ENCODE peak calls at places on chromosomes 6 and 20, in seven cellular contexts. One of them, this sample, is unnamed.

GRCh38 chr6:4134841-4135664 is at the start of gene ECI2:
- DNase-seq in PC-3: peak; percentile 48
- DNase-seq in GM23248: peak; percentile 78
- DNase-seq in GM23338: peak; percentile 83
- DNase-seq in hepatocyte: peak; percentile 76
- DNase-seq in HCT116: no peak
- DNase-seq in neural progenitor cell: peak; percentile 92
- DNase-seq in this sample: peak; percentile 65

GRCh38 chr6:130215526-130215925 is 7.2 kb downstream of the SAMD3 start:
- DNase-seq in GM23248: no peak
- DNase-seq in PC-3: no peak
- DNase-seq in HCT116: no peak
- DNase-seq in GM23338: peak; percentile 42
- DNase-seq in hepatocyte: no peak
- DNase-seq in neural progenitor cell: no peak
- DNase-seq in this sample: no peak

GRCh38 chr20:8399963-8400362 is 267.9 kb downstream of the PLCB1 start:
- DNase-seq in HCT116: no peak
- DNase-seq in GM23338: no peak
- DNase-seq in PC-3: no peak
- DNase-seq in hepatocyte: no peak
- DNase-seq in GM23248: no peak
- DNase-seq in neural progenitor cell: no peak
- DNase-seq in this sample: peak; percentile 93

GRCh38 chr20:8924539-8924938 is 144.3 kb upstream of the PLCB4 start:
- DNase-seq in GM23338: no peak
- DNase-seq in hepatocyte: no peak
- DNase-seq in PC-3: no peak
- DNase-seq in GM23248: no peak
- DNase-seq in neural progenitor cell: no peak
- DNase-seq in HCT116: no peak
- DNase-seq in this sample: no peak

GRCh38 chr6:159097256-159097655 is 52.5 kb upstream of the TAGAP start:
- DNase-seq in GM23248: no peak
- DNase-seq in PC-3: no peak
- DNase-seq in GM23338: no peak
- DNase-seq in HCT116: no peak
- DNase-seq in hepatocyte: no peak
- DNase-seq in neural progenitor cell: no peak
- DNase-seq in this sample: no peak

GRCh38 chr6:149075616-149076354 is 241.7 kb upstream of the TAB2 start:
- DNase-seq in PC-3: peak; percentile 77
- DNase-seq in GM23248: peak; percentile 25
- DNase-seq in GM23338: no peak
- DNase-seq in neural progenitor cell: no peak
- DNase-seq in hepatocyte: no peak
- DNase-seq in HCT116: no peak
- DNase-seq in this sample: no peak

GRCh38 chr6:35370799-35371493 is 28.6 kb downstream of the PPARD start:
- DNase-seq in HCT116: no peak
- DNase-seq in neural progenitor cell: no peak
- DNase-seq in hepatocyte: no peak
- DNase-seq in GM23338: no peak
- DNase-seq in PC-3: no peak
- DNase-seq in GM23248: peak; percentile 88
- DNase-seq in this sample: peak; percentile 50

GRCh38 chr20:64055893-64056638 is 6.6 kb upstream of the SOX18 start:
- DNase-seq in PC-3: peak; percentile 10
- DNase-seq in GM23248: no peak
- DNase-seq in HCT116: no peak
- DNase-seq in GM23338: peak; percentile 26
- DNase-seq in neural progenitor cell: peak; percentile 26
- DNase-seq in hepatocyte: peak; percentile 60
- DNase-seq in this sample: no peak

GRCh38 chr20:38315290-38315966 is 11.5 kb downstream of the BPI start:
- DNase-seq in HCT116: no peak
- DNase-seq in neural progenitor cell: peak; percentile 16
- DNase-seq in GM23248: peak; percentile 36
- DNase-seq in GM23338: no peak
- DNase-seq in PC-3: peak; percentile 19
- DNase-seq in hepatocyte: no peak
- DNase-seq in this sample: no peak

GRCh38 chr6:31764239-31764638 is 1.8 kb downstream of the SAPCD1 start:
- DNase-seq in GM23338: no peak
- DNase-seq in HCT116: no peak
- DNase-seq in neural progenitor cell: no peak
- DNase-seq in GM23248: no peak
- DNase-seq in hepatocyte: no peak
- DNase-seq in PC-3: no peak
- DNase-seq in this sample: no peak

GRCh38 chr20:62799036-62799435 is 2.8 kb downstream of the MRGBP start:
- DNase-seq in PC-3: no peak
- DNase-seq in hepatocyte: no peak
- DNase-seq in GM23338: no peak
- DNase-seq in GM23248: no peak
- DNase-seq in HCT116: no peak
- DNase-seq in neural progenitor cell: no peak
- DNase-seq in this sample: no peak

GRCh38 chr6:123489589-123489988 is 147.2 kb downstream of the TRDN start:
- DNase-seq in PC-3: no peak
- DNase-seq in GM23338: no peak
- DNase-seq in neural progenitor cell: no peak
- DNase-seq in GM23248: no peak
- DNase-seq in hepatocyte: no peak
- DNase-seq in HCT116: no peak
- DNase-seq in this sample: no peak

GRCh38 chr6:110518281-110518623 is 41.8 kb upstream of the SLC22A16 start:
- DNase-seq in GM23248: peak; percentile 61
- DNase-seq in PC-3: peak; percentile 46
- DNase-seq in HCT116: no peak
- DNase-seq in hepatocyte: no peak
- DNase-seq in GM23338: peak; percentile 69
- DNase-seq in neural progenitor cell: peak; percentile 43
- DNase-seq in this sample: no peak

GRCh38 chr6:109336221-109336955 is 45.9 kb downstream of the CD164 start:
- DNase-seq in GM23338: no peak
- DNase-seq in HCT116: peak; percentile 12
- DNase-seq in hepatocyte: no peak
- DNase-seq in neural progenitor cell: no peak
- DNase-seq in GM23248: peak; percentile 47
- DNase-seq in PC-3: peak; percentile 97
- DNase-seq in this sample: no peak

GRCh38 chr6:42129360-42129676 is 13.1 kb downstream of the C6orf132 start:
- DNase-seq in GM23338: no peak
- DNase-seq in HCT116: no peak
- DNase-seq in PC-3: no peak
- DNase-seq in neural progenitor cell: no peak
- DNase-seq in hepatocyte: no peak
- DNase-seq in GM23248: no peak
- DNase-seq in this sample: no peak

GRCh38 chr6:7165002-7165735 is 57.4 kb downstream of the RREB1 start:
- DNase-seq in neural progenitor cell: no peak
- DNase-seq in PC-3: no peak
- DNase-seq in hepatocyte: peak; percentile 60
- DNase-seq in HCT116: no peak
- DNase-seq in GM23248: no peak
- DNase-seq in GM23338: no peak
- DNase-seq in this sample: no peak

GRCh38 chr6:7164536-7165001 is 56.8 kb downstream of the RREB1 start:
- DNase-seq in neural progenitor cell: no peak
- DNase-seq in PC-3: no peak
- DNase-seq in HCT116: no peak
- DNase-seq in GM23248: no peak
- DNase-seq in hepatocyte: no peak
- DNase-seq in GM23338: no peak
- DNase-seq in this sample: no peak

GRCh38 chr6:7166410-7167293 is 58.9 kb downstream of the RREB1 start:
- DNase-seq in GM23338: no peak
- DNase-seq in GM23248: no peak
- DNase-seq in HCT116: no peak
- DNase-seq in neural progenitor cell: no peak
- DNase-seq in PC-3: no peak
- DNase-seq in hepatocyte: no peak
- DNase-seq in this sample: no peak

GRCh38 chr6:7163661-7164071 is 55.9 kb downstream of the RREB1 start:
- DNase-seq in neural progenitor cell: no peak
- DNase-seq in PC-3: no peak
- DNase-seq in hepatocyte: no peak
- DNase-seq in GM23248: no peak
- DNase-seq in GM23338: no peak
- DNase-seq in HCT116: no peak
- DNase-seq in this sample: no peak

GRCh38 chr6:7165736-7166296 is 58.1 kb downstream of the RREB1 start:
- DNase-seq in GM23338: peak; percentile 30
- DNase-seq in neural progenitor cell: peak; percentile 50
- DNase-seq in PC-3: no peak
- DNase-seq in hepatocyte: no peak
- DNase-seq in GM23248: no peak
- DNase-seq in HCT116: no peak
- DNase-seq in this sample: no peak
- H3K4me2 ChIP-seq in GM23338: peak overlapping the region; percentile 42
- H3K4me2 ChIP-seq in neural progenitor cell: peak overlapping the region; percentile 42
- H3K4me2 ChIP-seq in PC-3: no peak overlapping the region
- H3K4me2 ChIP-seq in hepatocyte: peak overlapping the region; percentile 46
- H3K4me2 ChIP-seq in GM23248: no peak overlapping the region
- H3K4me2 ChIP-seq in HCT116: no peak overlapping the region
- H3K4me2 ChIP-seq in this sample: no peak overlapping the region

GRCh38 chr20:31764641-31765305 is 25.7 kb downstream of the TPX2 start:
- DNase-seq in GM23338: no peak
- DNase-seq in PC-3: no peak
- DNase-seq in neural progenitor cell: no peak
- DNase-seq in GM23248: peak; percentile 50
- DNase-seq in hepatocyte: no peak
- DNase-seq in HCT116: no peak
- DNase-seq in this sample: no peak
- TF ChIP-seq EZH2phosphoT487 in GM23338: no peak
- TF ChIP-seq EZH2phosphoT487 in PC-3: no peak
- TF ChIP-seq EZH2phosphoT487 in neural progenitor cell: no peak
- TF ChIP-seq EZH2phosphoT487 in GM23248: no peak
- TF ChIP-seq EZH2phosphoT487 in hepatocyte: no peak
- TF ChIP-seq EZH2phosphoT487 in HCT116: no peak
- TF ChIP-seq EZH2phosphoT487 in this sample: no peak

DNA sequence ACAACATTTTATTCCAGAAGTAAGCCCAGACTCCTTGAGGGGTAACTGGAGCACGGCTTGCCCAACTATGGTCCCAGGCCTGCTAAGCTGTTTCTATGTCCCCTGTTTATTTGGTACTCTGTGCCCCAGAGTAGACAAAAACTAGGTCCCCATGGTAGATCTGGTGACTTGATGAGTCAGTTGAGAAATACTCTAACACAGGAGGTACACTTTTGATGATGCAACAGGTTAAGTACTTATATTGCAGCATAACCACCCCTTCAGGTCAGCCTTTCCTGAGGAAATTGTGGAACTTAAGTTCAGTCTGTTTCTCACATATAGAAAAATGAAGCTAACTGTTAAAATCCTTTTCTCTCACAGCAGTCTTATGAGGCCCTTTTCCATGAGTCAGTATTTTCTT is 19.6 kb downstream of the TTPAL start:
- DNase-seq in neural progenitor cell: no peak
- DNase-seq in HCT116: no peak
- DNase-seq in hepatocyte: peak; percentile 52
- DNase-seq in GM23338: no peak
- DNase-seq in GM23248: peak; percentile 84
- DNase-seq in PC-3: peak; percentile 88
- DNase-seq in this sample: no peak
- H3K4me2 ChIP-seq in neural progenitor cell: no peak overlapping the region
- H3K4me2 ChIP-seq in HCT116: peak overlapping the region; percentile 36
- H3K4me2 ChIP-seq in hepatocyte: no peak overlapping the region
- H3K4me2 ChIP-seq in GM23338: no peak overlapping the region
- H3K4me2 ChIP-seq in GM23248: peak overlapping the region; percentile 43
- H3K4me2 ChIP-seq in PC-3: peak overlapping the region; percentile 59
- H3K4me2 ChIP-seq in this sample: no peak overlapping the region

GRCh38 chr6:73513496-73513854 is 7.4 kb downstream of the EEF1A1 start:
- DNase-seq in HCT116: no peak
- DNase-seq in neural progenitor cell: no peak
- DNase-seq in hepatocyte: no peak
- DNase-seq in PC-3: peak; percentile 26
- DNase-seq in GM23338: no peak
- DNase-seq in GM23248: peak; percentile 36
- DNase-seq in this sample: peak; percentile 14
- TF ChIP-seq EZH2phosphoT487 in HCT116: no peak
- TF ChIP-seq EZH2phosphoT487 in neural progenitor cell: no peak
- TF ChIP-seq EZH2phosphoT487 in hepatocyte: no peak
- TF ChIP-seq EZH2phosphoT487 in PC-3: no peak
- TF ChIP-seq EZH2phosphoT487 in GM23338: no peak
- TF ChIP-seq EZH2phosphoT487 in GM23248: no peak
- TF ChIP-seq EZH2phosphoT487 in this sample: no peak

GRCh38 chr6:28738396-28738765 is 185.4 kb downstream of the TRIM27 start:
- DNase-seq in hepatocyte: no peak
- DNase-seq in HCT116: no peak
- DNase-seq in GM23338: peak; percentile 50
- DNase-seq in GM23248: no peak
- DNase-seq in PC-3: no peak
- DNase-seq in neural progenitor cell: peak; percentile 27
- DNase-seq in this sample: no peak
- H3K4me2 ChIP-seq in hepatocyte: peak overlapping the region; percentile 55
- H3K4me2 ChIP-seq in HCT116: no peak overlapping the region
- H3K4me2 ChIP-seq in GM23338: peak overlapping the region; percentile 84
- H3K4me2 ChIP-seq in GM23248: no peak overlapping the region
- H3K4me2 ChIP-seq in PC-3: no peak overlapping the region
- H3K4me2 ChIP-seq in neural progenitor cell: peak overlapping the region; percentile 73
- H3K4me2 ChIP-seq in this sample: no peak overlapping the region

GRCh38 chr6:64683682-64684081 is 1023.3 kb downstream of the EYS start:
- DNase-seq in GM23338: peak; percentile 33
- DNase-seq in PC-3: peak; percentile 30
- DNase-seq in GM23248: no peak
- DNase-seq in HCT116: no peak
- DNase-seq in hepatocyte: peak; percentile 51
- DNase-seq in neural progenitor cell: peak; percentile 43
- DNase-seq in this sample: no peak

GRCh38 chr6:64679411-64679810 is 1027.6 kb downstream of the EYS start:
- DNase-seq in hepatocyte: no peak
- DNase-seq in PC-3: peak; percentile 69
- DNase-seq in HCT116: no peak
- DNase-seq in neural progenitor cell: no peak
- DNase-seq in GM23248: no peak
- DNase-seq in GM23338: no peak
- DNase-seq in this sample: no peak

GRCh38 chr6:64681416-64682160 is 1025.4 kb downstream of the EYS start:
- DNase-seq in hepatocyte: peak; percentile 6
- DNase-seq in GM23338: no peak
- DNase-seq in PC-3: no peak
- DNase-seq in GM23248: no peak
- DNase-seq in HCT116: no peak
- DNase-seq in neural progenitor cell: no peak
- DNase-seq in this sample: no peak

GRCh38 chr6:64685401-64685800 is 1021.6 kb downstream of the EYS start:
- DNase-seq in PC-3: peak; percentile 14
- DNase-seq in hepatocyte: no peak
- DNase-seq in GM23338: peak; percentile 41
- DNase-seq in HCT116: no peak
- DNase-seq in neural progenitor cell: no peak
- DNase-seq in GM23248: no peak
- DNase-seq in this sample: no peak

GRCh38 chr6:64680446-64680845 is 1026.6 kb downstream of the EYS start:
- DNase-seq in neural progenitor cell: no peak
- DNase-seq in PC-3: peak; percentile 90
- DNase-seq in hepatocyte: peak; percentile 6
- DNase-seq in GM23248: no peak
- DNase-seq in GM23338: no peak
- DNase-seq in HCT116: no peak
- DNase-seq in this sample: no peak
- TF ChIP-seq EZH2phosphoT487 in neural progenitor cell: no peak
- TF ChIP-seq EZH2phosphoT487 in PC-3: no peak
- TF ChIP-seq EZH2phosphoT487 in hepatocyte: no peak
- TF ChIP-seq EZH2phosphoT487 in GM23248: no peak
- TF ChIP-seq EZH2phosphoT487 in GM23338: no peak
- TF ChIP-seq EZH2phosphoT487 in HCT116: no peak
- TF ChIP-seq EZH2phosphoT487 in this sample: no peak

GRCh38 chr20:48489656-48490055 is 338.1 kb downstream of the PREX1 start:
- DNase-seq in neural progenitor cell: peak; percentile 36
- DNase-seq in hepatocyte: no peak
- DNase-seq in GM23338: no peak
- DNase-seq in PC-3: no peak
- DNase-seq in GM23248: no peak
- DNase-seq in HCT116: no peak
- DNase-seq in this sample: no peak
- H3K4me2 ChIP-seq in neural progenitor cell: peak overlapping the region; percentile 47
- H3K4me2 ChIP-seq in hepatocyte: no peak overlapping the region
- H3K4me2 ChIP-seq in GM23338: no peak overlapping the region
- H3K4me2 ChIP-seq in PC-3: no peak overlapping the region
- H3K4me2 ChIP-seq in GM23248: no peak overlapping the region
- H3K4me2 ChIP-seq in HCT116: no peak overlapping the region
- H3K4me2 ChIP-seq in this sample: no peak overlapping the region

This sample was measured in OCI-LY7.